ENCODE peak calls at places on chromosomes 12 and 14, in four cellular contexts. One of them, this sample, is unnamed.
A peak's percentile ranks its signal among the peaks of the same experiment; 100 is the strongest.

GRCh38 chr12:98656289-98657101 is 11.4 kb downstream of the APAF1 start:
- DNase-seq in NT2/D1: no peak
- DNase-seq in DMS 273 treated with DMSO at 0.1 percent for 48 hours: no peak
- DNase-seq in astrocyte of the cerebellum: no peak
- DNase-seq in this sample: no peak

GRCh38 chr12:76643438-76643837 is 83.9 kb upstream of the OSBPL8 start:
- DNase-seq in astrocyte of the cerebellum: no peak
- DNase-seq in DMS 273 treated with DMSO at 0.1 percent for 48 hours: no peak
- DNase-seq in NT2/D1: no peak
- DNase-seq in this sample: no peak

GRCh38 chr12:44972746-44973421 is 78.0 kb downstream of the DBX2 start:
- DNase-seq in DMS 273 treated with DMSO at 0.1 percent for 48 hours: no peak
- DNase-seq in NT2/D1: peak; percentile 35
- DNase-seq in astrocyte of the cerebellum: no peak
- DNase-seq in this sample: peak; percentile 67

GRCh38 chr12:105257321-105257728 is 21.4 kb upstream of the APPL2 start:
- DNase-seq in NT2/D1: no peak
- DNase-seq in astrocyte of the cerebellum: peak; percentile 87
- DNase-seq in DMS 273 treated with DMSO at 0.1 percent for 48 hours: no peak
- DNase-seq in this sample: no peak

GRCh38 chr12:117857632-117858274 is 111.0 kb downstream of the KSR2 start:
- DNase-seq in astrocyte of the cerebellum: no peak
- DNase-seq in DMS 273 treated with DMSO at 0.1 percent for 48 hours: no peak
- DNase-seq in NT2/D1: no peak
- DNase-seq in this sample: peak; percentile 64

GRCh38 chr14:104972301-104973211 is 5.6 kb downstream of the AHNAK2 start:
- DNase-seq in DMS 273 treated with DMSO at 0.1 percent for 48 hours: no peak
- DNase-seq in NT2/D1: no peak
- DNase-seq in astrocyte of the cerebellum: no peak
- DNase-seq in this sample: no peak

GRCh38 chr12:5808956-5809355 is 136.1 kb downstream of the ANO2 start:
- DNase-seq in NT2/D1: no peak
- DNase-seq in astrocyte of the cerebellum: peak; percentile 78
- DNase-seq in DMS 273 treated with DMSO at 0.1 percent for 48 hours: no peak
- DNase-seq in this sample: no peak

GRCh38 chr12:58067610-58068387 is 126.4 kb downstream of the ATP23 start:
- DNase-seq in astrocyte of the cerebellum: peak; percentile 5
- DNase-seq in DMS 273 treated with DMSO at 0.1 percent for 48 hours: no peak
- DNase-seq in NT2/D1: no peak
- DNase-seq in this sample: no peak

GRCh38 chr14:96122496-96122895 is 82.1 kb upstream of the BDKRB2 start:
- DNase-seq in NT2/D1: no peak
- DNase-seq in DMS 273 treated with DMSO at 0.1 percent for 48 hours: no peak
- DNase-seq in astrocyte of the cerebellum: no peak
- DNase-seq in this sample: no peak

GRCh38 chr12:94242871-94243270 is 94.5 kb downstream of the PLXNC1 start:
- DNase-seq in DMS 273 treated with DMSO at 0.1 percent for 48 hours: no peak
- DNase-seq in NT2/D1: no peak
- DNase-seq in astrocyte of the cerebellum: no peak
- DNase-seq in this sample: no peak

This sample was measured in A673.